ENCODE peak calls at places on chromosomes 7 and 10, in six cellular contexts. V is A549, A is sigmoid colon, G is stomach, K is tibial nerve, M is esophagus muscularis mucosa. W is an unnamed sample.

GRCh38 chr10:118057351-118057750 is 10.6 kb upstream of the RAB11FIP2 start:
- DNase-seq in V (no peak), A (no peak), G (no peak), K (no peak), M (no peak), W (no peak)

GRCh38 chr10:72171175-72171630 is 44.6 kb upstream of the ANAPC16 start:
- DNase-seq in V (peak; percentile 97), A (no peak), G (peak; percentile 70), K (no peak), M (no peak), W (peak; percentile 81)

GRCh38 chr10:77893386-77893785 is 33.2 kb downstream of the DLG5 start:
- DNase-seq in V (no peak), A (no peak), G (no peak), K (no peak), M (no peak), W (peak; percentile 33)

GRCh38 chr10:63388421-63389031 is 77.3 kb downstream of the JMJD1C start:
- DNase-seq in V (no peak), A (no peak), G (no peak), K (no peak), M (no peak), W (no peak)

GRCh38 chr7:43501881-43502280 is 81.0 kb upstream of the STK17A start:
- DNase-seq in V (no peak), A (no peak), G (no peak), K (no peak), M (no peak), W (no peak)

GRCh38 chr7:30247546-30248386 is 36.6 kb upstream of the ZNRF2 start:
- DNase-seq in V (no peak), A (no peak), G (no peak), K (no peak), M (no peak), W (no peak)

GRCh38 chr7:96734343-96734742 is 24.7 kb upstream of the SEM1 start:
- DNase-seq in V (no peak), A (no peak), G (no peak), K (no peak), M (no peak), W (no peak)

GRCh38 chr7:112205348-112206237 is 606 bp downstream of the DOCK4 start:
- DNase-seq in V (peak; percentile 68), A (peak; percentile 75), G (peak; percentile 50), K (peak; percentile 42), M (no peak), W (peak; percentile 92)

GRCh38 chr10:116274141-116274861 is 1.3 kb upstream of the GFRA1 start:
- DNase-seq in V (peak; percentile 20), A (no peak), G (no peak), K (no peak), M (peak; percentile 91), W (no peak)

GRCh38 chr7:27300401-27300800 is 57.8 kb downstream of the EVX1 start:
- DNase-seq in V (no peak), A (no peak), G (no peak), K (no peak), M (no peak), W (no peak)

GRCh38 chr7:51065766-51066165 is 250.8 kb downstream of the COBL start:
- DNase-seq in V (no peak), A (no peak), G (no peak), K (no peak), M (peak; percentile 74), W (no peak)

GRCh38 chr7:50632561-50633413 is 67.6 kb upstream of the DDC start:
- DNase-seq in V (peak; percentile 48), A (no peak), G (peak; percentile 62), K (no peak), M (no peak), W (peak; percentile 68)

GRCh38 chr10:101839421-101840063 is 4.1 kb downstream of the KCNIP2 start:
- DNase-seq in V (no peak), A (no peak), G (peak; percentile 60), K (no peak), M (no peak), W (peak; percentile 64)

GRCh38 chr10:80444646-80445319 is 9.3 kb upstream of the TSPAN14 start:
- DNase-seq in V (peak; percentile 83), A (peak; percentile 79), G (peak; percentile 63), K (peak; percentile 42), M (no peak), W (peak; percentile 71)

GRCh38 chr7:48111596-48111995 is 22.5 kb downstream of the UPP1 start:
- DNase-seq in V (no peak), A (no peak), G (no peak), K (no peak), M (peak; percentile 50), W (no peak)

GRCh38 chr7:139108256-139109187 is 998 bp downstream of the ZC3HAV1 start:
- DNase-seq in V (peak; percentile 30), A (peak; percentile 71), G (peak; percentile 38), K (no peak), M (no peak), W (peak; percentile 86)

GRCh38 chr10:72505435-72505834 is 120.4 kb downstream of the MICU1 start:
- DNase-seq in V (no peak), A (no peak), G (no peak), K (no peak), M (no peak), W (no peak)

GRCh38 chr10:69237528-69238159 is 17.5 kb downstream of the HKDC1 start:
- DNase-seq in V (peak; percentile 66), A (peak; percentile 93), G (peak; percentile 90), K (peak; percentile 83), M (peak; percentile 96), W (peak; percentile 93)

GRCh38 chr7:3978839-3979238 is 677.8 kb downstream of the SDK1 start:
- DNase-seq in V (no peak), A (no peak), G (no peak), K (no peak), M (no peak), W (no peak)

GRCh38 chr7:2217716-2218443 is 14.9 kb downstream of the MAD1L1 start:
- DNase-seq in V (no peak), A (no peak), G (no peak), K (no peak), M (no peak), W (no peak)

GRCh38 chr7:16708980-16709379 is 44.6 kb upstream of the TSPAN13 start:
- DNase-seq in V (peak; percentile 76), A (no peak), G (no peak), K (no peak), M (no peak), W (no peak)

GRCh38 chr10:17004801-17005380 is 124.7 kb downstream of the CUBN start:
- DNase-seq in V (no peak), A (no peak), G (no peak), K (no peak), M (peak; percentile 68), W (no peak)

GRCh38 chr7:155962191-155962967 is 150.1 kb upstream of the SHH start:
- DNase-seq in V (peak; percentile 52), A (peak; percentile 26), G (peak; percentile 56), K (no peak), M (peak; percentile 70), W (peak; percentile 45)

GRCh38 chr10:121113385-121113696 is 262.2 kb downstream of the WDR11 start:
- DNase-seq in V (no peak), A (no peak), G (no peak), K (no peak), M (no peak), W (peak; percentile 54)

GRCh38 chr10:25747038-25747437 is 187.0 kb upstream of the MYO3A start:
- DNase-seq in V (no peak), A (no peak), G (no peak), K (no peak), M (no peak), W (no peak)

GRCh38 chr10:62047960-62048383 is 146.5 kb downstream of the ARID5B start:
- DNase-seq in V (no peak), A (peak; percentile 73), G (no peak), K (no peak), M (no peak), W (no peak)
- H3K4me3 ChIP-seq in V (no peak overlapping the region), A (no peak overlapping the region), G (no peak overlapping the region), K (no peak overlapping the region), M (no peak overlapping the region), W (no peak overlapping the region)

DNA sequence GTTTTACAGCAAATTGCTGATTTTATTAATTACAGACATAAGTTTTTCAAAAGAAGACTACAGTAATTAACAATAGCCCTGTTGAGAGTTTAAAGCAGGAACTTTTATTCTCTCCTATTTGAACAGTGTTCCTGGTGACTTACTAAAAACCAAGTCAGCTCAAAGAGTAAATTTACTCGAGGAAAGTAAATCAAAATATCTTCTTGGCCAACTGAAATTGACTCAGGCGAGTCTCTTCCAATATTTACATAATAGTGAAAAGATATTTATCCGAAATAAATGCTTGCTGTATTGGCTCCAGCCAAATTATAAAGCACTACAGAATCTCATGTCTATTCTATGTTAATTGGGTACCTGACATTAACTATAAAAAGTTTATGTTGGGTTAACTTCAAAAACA is 13.2 kb downstream of the CYTH3 start:
- DNase-seq in V (no peak), A (no peak), G (no peak), K (no peak), M (no peak), W (no peak)
- H3K4me1 ChIP-seq in V (peaks cover 64% of the 10 kb centered on the region), A (peaks cover 17% of the 10 kb centered on the region), G (peaks cover 99% of the 10 kb centered on the region), K (peaks cover 88% of the 10 kb centered on the region), M (peaks cover 74% of the 10 kb centered on the region), W (peaks cover 42% of the 10 kb centered on the region)

GRCh38 chr10:43862756-43863155 is 214.1 kb upstream of the ZNF32 start:
- DNase-seq in V (no peak), A (no peak), G (no peak), K (no peak), M (no peak), W (no peak)

GRCh38 chr10:43863270-43863669 is 214.6 kb upstream of the ZNF32 start:
- DNase-seq in V (no peak), A (no peak), G (no peak), K (no peak), M (no peak), W (no peak)

GRCh38 chr10:43864622-43865021 is 215.9 kb upstream of the ZNF32 start:
- DNase-seq in V (no peak), A (no peak), G (no peak), K (no peak), M (no peak), W (no peak)

GRCh38 chr10:43865275-43866135 is 216.8 kb upstream of the ZNF32 start:
- DNase-seq in V (no peak), A (no peak), G (no peak), K (no peak), M (no peak), W (no peak)

GRCh38 chr10:43863859-43864591 is 215.3 kb upstream of the ZNF32 start:
- DNase-seq in V (peak; percentile 50), A (no peak), G (peak; percentile 47), K (no peak), M (no peak), W (no peak)
- TF ChIP-seq EP300 in V (no peak), A (no peak), G (no peak), K (peak; percentile 61), M (no peak), W (no peak)

GRCh38 chr10:132993271-132994260 is 51.2 kb upstream of the CFAP46 start:
- DNase-seq in V (no peak), A (peak; percentile 55), G (no peak), K (no peak), M (no peak), W (peak; percentile 79)
- H3K4me3 ChIP-seq in V (no peak overlapping the region), A (peak overlapping the region; percentile 47), G (peak overlapping the region; percentile 34), K (peak overlapping the region; percentile 21), M (peak overlapping the region; percentile 39), W (peak overlapping the region; percentile 36)